ENCODE peak calls at places on chromosomes 5 and 9, in ten cellular contexts. One of them, this sample, is unnamed.
A peak's percentile ranks its signal among the peaks of the same experiment; 100 is the strongest.

GRCh38 chr9:34328500-34328982 is 527 bp downstream of the KIF24 start:
- DNase-seq in tibial artery: no peak
- DNase-seq in B cell: no peak
- DNase-seq in transverse colon: no peak
- DNase-seq in upper lobe of right lung: no peak
- DNase-seq in HepG2: no peak
- DNase-seq in progenitor cell of endocrine pancreas: no peak
- DNase-seq in uterus: no peak
- DNase-seq in AG09309: no peak
- DNase-seq in endothelial cell of umbilical vein: no peak
- DNase-seq in this sample: no peak

GRCh38 chr5:106873558-106873957 is 797.2 kb downstream of the EFNA5 start:
- DNase-seq in tibial artery: no peak
- DNase-seq in B cell: no peak
- DNase-seq in transverse colon: peak; percentile 82
- DNase-seq in upper lobe of right lung: no peak
- DNase-seq in HepG2: no peak
- DNase-seq in progenitor cell of endocrine pancreas: no peak
- DNase-seq in uterus: no peak
- DNase-seq in AG09309: no peak
- DNase-seq in endothelial cell of umbilical vein: peak; percentile 29
- DNase-seq in this sample: peak; percentile 97

GRCh38 chr9:108762348-108763055 is 93.3 kb downstream of the ACTL7B start:
- DNase-seq in tibial artery: no peak
- DNase-seq in B cell: no peak
- DNase-seq in transverse colon: no peak
- DNase-seq in upper lobe of right lung: no peak
- DNase-seq in HepG2: no peak
- DNase-seq in progenitor cell of endocrine pancreas: no peak
- DNase-seq in uterus: no peak
- DNase-seq in AG09309: no peak
- DNase-seq in endothelial cell of umbilical vein: no peak
- DNase-seq in this sample: no peak

GRCh38 chr5:55254802-55255201 is 21.4 kb upstream of the CCNO start:
- DNase-seq in tibial artery: no peak
- DNase-seq in B cell: no peak
- DNase-seq in transverse colon: no peak
- DNase-seq in upper lobe of right lung: no peak
- DNase-seq in HepG2: no peak
- DNase-seq in progenitor cell of endocrine pancreas: no peak
- DNase-seq in uterus: no peak
- DNase-seq in AG09309: no peak
- DNase-seq in endothelial cell of umbilical vein: no peak
- DNase-seq in this sample: no peak

GRCh38 chr5:89871906-89872305 is 537.6 kb downstream of the CETN3 start:
- DNase-seq in tibial artery: no peak
- DNase-seq in B cell: no peak
- DNase-seq in transverse colon: no peak
- DNase-seq in upper lobe of right lung: no peak
- DNase-seq in HepG2: no peak
- DNase-seq in progenitor cell of endocrine pancreas: no peak
- DNase-seq in uterus: no peak
- DNase-seq in AG09309: no peak
- DNase-seq in endothelial cell of umbilical vein: no peak
- DNase-seq in this sample: no peak

GRCh38 chr9:131404581-131404980 is 10.7 kb downstream of the PRRC2B start:
- DNase-seq in tibial artery: no peak
- DNase-seq in B cell: no peak
- DNase-seq in transverse colon: no peak
- DNase-seq in upper lobe of right lung: no peak
- DNase-seq in HepG2: no peak
- DNase-seq in progenitor cell of endocrine pancreas: no peak
- DNase-seq in uterus: no peak
- DNase-seq in AG09309: no peak
- DNase-seq in endothelial cell of umbilical vein: no peak
- DNase-seq in this sample: no peak

GRCh38 chr5:74625742-74626241 is 14.7 kb downstream of the ENC1 start:
- DNase-seq in tibial artery: no peak
- DNase-seq in B cell: no peak
- DNase-seq in transverse colon: no peak
- DNase-seq in upper lobe of right lung: no peak
- DNase-seq in HepG2: no peak
- DNase-seq in progenitor cell of endocrine pancreas: no peak
- DNase-seq in uterus: no peak
- DNase-seq in AG09309: no peak
- DNase-seq in endothelial cell of umbilical vein: peak; percentile 49
- DNase-seq in this sample: peak; percentile 50

GRCh38 chr9:88186495-88187110 is 48.3 kb upstream of the SPATA31C2 start:
- DNase-seq in tibial artery: no peak
- DNase-seq in B cell: no peak
- DNase-seq in transverse colon: no peak
- DNase-seq in upper lobe of right lung: no peak
- DNase-seq in HepG2: no peak
- DNase-seq in progenitor cell of endocrine pancreas: no peak
- DNase-seq in uterus: no peak
- DNase-seq in AG09309: no peak
- DNase-seq in endothelial cell of umbilical vein: no peak
- DNase-seq in this sample: no peak

GRCh38 chr5:173410459-173411233 is 82.4 kb upstream of the STC2 start:
- DNase-seq in tibial artery: no peak
- DNase-seq in B cell: no peak
- DNase-seq in transverse colon: no peak
- DNase-seq in upper lobe of right lung: no peak
- DNase-seq in HepG2: no peak
- DNase-seq in progenitor cell of endocrine pancreas: no peak
- DNase-seq in uterus: no peak
- DNase-seq in AG09309: no peak
- DNase-seq in endothelial cell of umbilical vein: no peak
- DNase-seq in this sample: no peak

GRCh38 chr5:43231977-43232376 is 40.0 kb downstream of the NIM1K start:
- DNase-seq in tibial artery: no peak
- DNase-seq in B cell: no peak
- DNase-seq in transverse colon: no peak
- DNase-seq in upper lobe of right lung: no peak
- DNase-seq in HepG2: no peak
- DNase-seq in progenitor cell of endocrine pancreas: no peak
- DNase-seq in uterus: no peak
- DNase-seq in AG09309: no peak
- DNase-seq in endothelial cell of umbilical vein: no peak
- DNase-seq in this sample: peak; percentile 55

GRCh38 chr9:91191443-91192378 is 170.0 kb downstream of the AUH start:
- DNase-seq in tibial artery: no peak
- DNase-seq in B cell: no peak
- DNase-seq in transverse colon: no peak
- DNase-seq in upper lobe of right lung: no peak
- DNase-seq in HepG2: no peak
- DNase-seq in progenitor cell of endocrine pancreas: no peak
- DNase-seq in uterus: no peak
- DNase-seq in AG09309: no peak
- DNase-seq in endothelial cell of umbilical vein: no peak
- DNase-seq in this sample: no peak

GRCh38 chr5:33341316-33341715 is 99.4 kb upstream of the TARS1 start:
- DNase-seq in tibial artery: no peak
- DNase-seq in B cell: no peak
- DNase-seq in transverse colon: no peak
- DNase-seq in upper lobe of right lung: no peak
- DNase-seq in HepG2: no peak
- DNase-seq in progenitor cell of endocrine pancreas: no peak
- DNase-seq in uterus: no peak
- DNase-seq in AG09309: no peak
- DNase-seq in endothelial cell of umbilical vein: no peak
- DNase-seq in this sample: no peak

GRCh38 chr9:104961238-104961637 is 33.3 kb upstream of the ABCA1 start:
- DNase-seq in tibial artery: no peak
- DNase-seq in B cell: no peak
- DNase-seq in transverse colon: peak; percentile 69
- DNase-seq in upper lobe of right lung: no peak
- DNase-seq in HepG2: peak; percentile 72
- DNase-seq in progenitor cell of endocrine pancreas: no peak
- DNase-seq in uterus: no peak
- DNase-seq in AG09309: no peak
- DNase-seq in endothelial cell of umbilical vein: peak; percentile 49
- DNase-seq in this sample: peak; percentile 10

GRCh38 chr5:132413567-132413966 is 44.1 kb downstream of the SLC22A5 start:
- DNase-seq in tibial artery: no peak
- DNase-seq in B cell: no peak
- DNase-seq in transverse colon: no peak
- DNase-seq in upper lobe of right lung: no peak
- DNase-seq in HepG2: no peak
- DNase-seq in progenitor cell of endocrine pancreas: no peak
- DNase-seq in uterus: no peak
- DNase-seq in AG09309: no peak
- DNase-seq in endothelial cell of umbilical vein: no peak
- DNase-seq in this sample: no peak

GRCh38 chr5:132417461-132417860 is 48.0 kb downstream of the SLC22A5 start:
- DNase-seq in tibial artery: no peak
- DNase-seq in B cell: no peak
- DNase-seq in transverse colon: no peak
- DNase-seq in upper lobe of right lung: no peak
- DNase-seq in HepG2: no peak
- DNase-seq in progenitor cell of endocrine pancreas: no peak
- DNase-seq in uterus: no peak
- DNase-seq in AG09309: no peak
- DNase-seq in endothelial cell of umbilical vein: no peak
- DNase-seq in this sample: no peak

GRCh38 chr5:132416306-132417009 is 46.9 kb downstream of the SLC22A5 start:
- DNase-seq in tibial artery: no peak
- DNase-seq in B cell: no peak
- DNase-seq in transverse colon: no peak
- DNase-seq in upper lobe of right lung: no peak
- DNase-seq in HepG2: no peak
- DNase-seq in progenitor cell of endocrine pancreas: no peak
- DNase-seq in uterus: no peak
- DNase-seq in AG09309: no peak
- DNase-seq in endothelial cell of umbilical vein: no peak
- DNase-seq in this sample: no peak

GRCh38 chr5:132417010-132417439 is 47.5 kb downstream of the SLC22A5 start:
- DNase-seq in tibial artery: peak; percentile 54
- DNase-seq in B cell: no peak
- DNase-seq in transverse colon: no peak
- DNase-seq in upper lobe of right lung: no peak
- DNase-seq in HepG2: no peak
- DNase-seq in progenitor cell of endocrine pancreas: no peak
- DNase-seq in uterus: no peak
- DNase-seq in AG09309: no peak
- DNase-seq in endothelial cell of umbilical vein: no peak
- DNase-seq in this sample: no peak

GRCh38 chr5:132414634-132415377 is 45.3 kb downstream of the SLC22A5 start:
- DNase-seq in tibial artery: no peak
- DNase-seq in B cell: no peak
- DNase-seq in transverse colon: no peak
- DNase-seq in upper lobe of right lung: no peak
- DNase-seq in HepG2: peak; percentile 53
- DNase-seq in progenitor cell of endocrine pancreas: no peak
- DNase-seq in uterus: no peak
- DNase-seq in AG09309: no peak
- DNase-seq in endothelial cell of umbilical vein: peak; percentile 73
- DNase-seq in this sample: peak; percentile 57
- TF ChIP-seq CTCF in tibial artery: no peak
- TF ChIP-seq CTCF in B cell: no peak
- TF ChIP-seq CTCF in transverse colon: peak; percentile 29
- TF ChIP-seq CTCF in upper lobe of right lung: no peak
- TF ChIP-seq CTCF in HepG2: no peak
- TF ChIP-seq CTCF in progenitor cell of endocrine pancreas: no peak
- TF ChIP-seq CTCF in uterus: no peak
- TF ChIP-seq CTCF in AG09309: no peak
- TF ChIP-seq CTCF in endothelial cell of umbilical vein: no peak
- TF ChIP-seq CTCF in this sample: no peak

GRCh38 chr5:139670369-139671095 is 22.4 kb downstream of the CXXC5 start:
- DNase-seq in tibial artery: no peak
- DNase-seq in B cell: peak; percentile 88
- DNase-seq in transverse colon: peak; percentile 76
- DNase-seq in upper lobe of right lung: no peak
- DNase-seq in HepG2: peak; percentile 45
- DNase-seq in progenitor cell of endocrine pancreas: no peak
- DNase-seq in uterus: no peak
- DNase-seq in AG09309: no peak
- DNase-seq in endothelial cell of umbilical vein: peak; percentile 33
- DNase-seq in this sample: no peak
- TF ChIP-seq CTCF in tibial artery: no peak
- TF ChIP-seq CTCF in B cell: peak; percentile 47
- TF ChIP-seq CTCF in transverse colon: no peak
- TF ChIP-seq CTCF in upper lobe of right lung: peak; percentile 15
- TF ChIP-seq CTCF in HepG2: peak; percentile 67
- TF ChIP-seq CTCF in progenitor cell of endocrine pancreas: peak; percentile 28
- TF ChIP-seq CTCF in uterus: peak; percentile 13
- TF ChIP-seq CTCF in AG09309: peak; percentile 28
- TF ChIP-seq CTCF in endothelial cell of umbilical vein: peak; percentile 27
- TF ChIP-seq CTCF in this sample: peak; percentile 12

GRCh38 chr5:159640921-159641320 is 275.4 kb upstream of the ADRA1B start:
- DNase-seq in tibial artery: no peak
- DNase-seq in B cell: no peak
- DNase-seq in transverse colon: no peak
- DNase-seq in upper lobe of right lung: no peak
- DNase-seq in HepG2: no peak
- DNase-seq in progenitor cell of endocrine pancreas: no peak
- DNase-seq in uterus: no peak
- DNase-seq in AG09309: no peak
- DNase-seq in endothelial cell of umbilical vein: no peak
- DNase-seq in this sample: no peak

GRCh38 chr5:159644053-159644452 is 272.2 kb upstream of the ADRA1B start:
- DNase-seq in tibial artery: no peak
- DNase-seq in B cell: no peak
- DNase-seq in transverse colon: no peak
- DNase-seq in upper lobe of right lung: no peak
- DNase-seq in HepG2: no peak
- DNase-seq in progenitor cell of endocrine pancreas: no peak
- DNase-seq in uterus: no peak
- DNase-seq in AG09309: no peak
- DNase-seq in endothelial cell of umbilical vein: no peak
- DNase-seq in this sample: no peak

GRCh38 chr5:159641371-159642039 is 274.8 kb upstream of the ADRA1B start:
- DNase-seq in tibial artery: no peak
- DNase-seq in B cell: no peak
- DNase-seq in transverse colon: no peak
- DNase-seq in upper lobe of right lung: no peak
- DNase-seq in HepG2: no peak
- DNase-seq in progenitor cell of endocrine pancreas: no peak
- DNase-seq in uterus: no peak
- DNase-seq in AG09309: no peak
- DNase-seq in endothelial cell of umbilical vein: no peak
- DNase-seq in this sample: no peak

GRCh38 chr5:159640376-159640775 is 275.9 kb upstream of the ADRA1B start:
- DNase-seq in tibial artery: no peak
- DNase-seq in B cell: no peak
- DNase-seq in transverse colon: no peak
- DNase-seq in upper lobe of right lung: no peak
- DNase-seq in HepG2: no peak
- DNase-seq in progenitor cell of endocrine pancreas: no peak
- DNase-seq in uterus: no peak
- DNase-seq in AG09309: no peak
- DNase-seq in endothelial cell of umbilical vein: no peak
- DNase-seq in this sample: no peak

GRCh38 chr5:159642379-159642778 is 273.9 kb upstream of the ADRA1B start:
- DNase-seq in tibial artery: no peak
- DNase-seq in B cell: no peak
- DNase-seq in transverse colon: no peak
- DNase-seq in upper lobe of right lung: no peak
- DNase-seq in HepG2: no peak
- DNase-seq in progenitor cell of endocrine pancreas: no peak
- DNase-seq in uterus: no peak
- DNase-seq in AG09309: no peak
- DNase-seq in endothelial cell of umbilical vein: no peak
- DNase-seq in this sample: no peak
- TF ChIP-seq CTCF in tibial artery: no peak
- TF ChIP-seq CTCF in B cell: no peak
- TF ChIP-seq CTCF in transverse colon: no peak
- TF ChIP-seq CTCF in upper lobe of right lung: no peak
- TF ChIP-seq CTCF in HepG2: no peak
- TF ChIP-seq CTCF in progenitor cell of endocrine pancreas: no peak
- TF ChIP-seq CTCF in uterus: no peak
- TF ChIP-seq CTCF in AG09309: no peak
- TF ChIP-seq CTCF in endothelial cell of umbilical vein: no peak
- TF ChIP-seq CTCF in this sample: no peak

GRCh38 chr9:125742657-125743056 is 4.5 kb upstream of the PBX3 start:
- DNase-seq in tibial artery: no peak
- DNase-seq in B cell: no peak
- DNase-seq in transverse colon: no peak
- DNase-seq in upper lobe of right lung: no peak
- DNase-seq in HepG2: no peak
- DNase-seq in progenitor cell of endocrine pancreas: no peak
- DNase-seq in uterus: no peak
- DNase-seq in AG09309: no peak
- DNase-seq in endothelial cell of umbilical vein: no peak
- DNase-seq in this sample: no peak
- TF ChIP-seq CTCF in tibial artery: no peak
- TF ChIP-seq CTCF in B cell: no peak
- TF ChIP-seq CTCF in transverse colon: no peak
- TF ChIP-seq CTCF in upper lobe of right lung: no peak
- TF ChIP-seq CTCF in HepG2: no peak
- TF ChIP-seq CTCF in progenitor cell of endocrine pancreas: no peak
- TF ChIP-seq CTCF in uterus: no peak
- TF ChIP-seq CTCF in AG09309: no peak
- TF ChIP-seq CTCF in endothelial cell of umbilical vein: no peak
- TF ChIP-seq CTCF in this sample: no peak